ENCODE peak calls at places on chromosomes 13 and 19, in four cellular contexts. R is K562, E is A549, O is HepG2. P is an unnamed sample.

GRCh38 chr19:46082728-46083050 is 41.8 kb downstream of the IGFL3 start:
- DNase-seq in R (no peak), O (no peak), E (no peak), P (no peak)

GRCh38 chr13:98751397-98752110 is 918 bp downstream of the SLC15A1 start:
- DNase-seq in O (no peak), R (no peak), E (no peak), P (peak)

GRCh38 chr13:19782049-19782726 is 557 bp downstream of the PSPC1 start:
- DNase-seq in R (peak), O (no peak), E (peak), P (peak)

GRCh38 chr13:36548129-36548528 is 115.8 kb downstream of the CCNA1 start:
- DNase-seq in R (no peak), O (no peak), E (no peak), P (no peak)

GRCh38 chr13:73657821-73658540 is 476.2 kb downstream of the KLF12 start:
- DNase-seq in E (no peak), R (no peak), O (no peak), P (no peak)

GRCh38 chr19:45771331-45771933 is 2.4 kb upstream of the SIX5 start:
- DNase-seq in O (no peak), E (no peak), R (no peak), P (no peak)

GRCh38 chr19:11335449-11336146 is 3.9 kb downstream of the RAB3D start:
- DNase-seq in E (no peak), O (no peak), R (no peak), P (no peak)

GRCh38 chr19:58407658-58408151 is 744 bp upstream of the ZNF584 start:
- DNase-seq in O (peak), R (no peak), E (no peak), P (peak)

GRCh38 chr19:16066611-16067104 is 9.6 kb upstream of the TPM4 start:
- DNase-seq in O (peak), E (no peak), R (peak), P (peak)

GRCh38 chr19:42421591-42422031 is 5.6 kb downstream of the LIPE start:
- DNase-seq in R (no peak), E (no peak), O (no peak), P (no peak)

GRCh38 chr19:49064768-49065611 is at the start of gene NTF4:
- DNase-seq in O (peak), E (peak), R (peak), P (no peak)

GRCh38 chr19:43575955-43576451 is 402 bp downstream of the PINLYP start:
- DNase-seq in E (no peak), R (no peak), O (no peak), P (no peak)

GRCh38 chr19:49193822-49194394 is 36.3 kb downstream of the TRPM4 start:
- DNase-seq in R (no peak), O (no peak), E (no peak), P (no peak)

GRCh38 chr13:59570204-59570603 is 593.5 kb downstream of the DIAPH3 start:
- DNase-seq in O (no peak), R (no peak), E (no peak), P (no peak)

GRCh38 chr13:36766295-36766694 is 52.7 kb upstream of the RFXAP start:
- DNase-seq in E (no peak), R (no peak), O (peak), P (peak)

GRCh38 chr19:17475541-17476115 is 5.3 kb downstream of the SLC27A1 start:
- DNase-seq in E (no peak), O (peak), R (no peak), P (peak)

GRCh38 chr19:50431343-50432220 is 1.1 kb upstream of the MYBPC2 start:
- DNase-seq in E (peak), O (peak), R (peak), P (peak)

GRCh38 chr19:46697142-46697960 is 19.6 kb downstream of the PRKD2 start:
- DNase-seq in E (peak), R (peak), O (no peak), P (peak)

GRCh38 chr19:14118165-14119051 is 846 bp upstream of the PRKACA start:
- DNase-seq in E (no peak), O (peak), R (no peak), P (peak)

GRCh38 chr19:8505680-8506401 is 3.4 kb upstream of the PRAM1 start:
- DNase-seq in O (peak), E (peak), R (peak), P (peak)

GRCh38 chr19:29004796-29005195 is 208.2 kb downstream of the UQCRFS1 start:
- DNase-seq in E (no peak), O (no peak), R (no peak), P (no peak)

GRCh38 chr13:45325806-45326205 is 15.2 kb downstream of the TPT1 start:
- DNase-seq in R (no peak), E (no peak), O (peak), P (peak)

GRCh38 chr19:21902596-21902995 is 66.6 kb upstream of the ZNF43 start:
- DNase-seq in R (no peak), E (no peak), O (no peak), P (no peak)

GRCh38 chr13:72198042-72198441 is 331.0 kb upstream of the DACH1 start:
- DNase-seq in E (no peak), O (no peak), R (no peak), P (no peak)

GRCh38 chr19:42254850-42255765 is at the start of gene ERF:
- DNase-seq in O (peak), E (peak), R (peak), P (peak)

GRCh38 chr13:20134732-20135131 is 26.1 kb downstream of the GJA3 start:
- DNase-seq in E (no peak), O (no peak), R (no peak), P (no peak)

DNA sequence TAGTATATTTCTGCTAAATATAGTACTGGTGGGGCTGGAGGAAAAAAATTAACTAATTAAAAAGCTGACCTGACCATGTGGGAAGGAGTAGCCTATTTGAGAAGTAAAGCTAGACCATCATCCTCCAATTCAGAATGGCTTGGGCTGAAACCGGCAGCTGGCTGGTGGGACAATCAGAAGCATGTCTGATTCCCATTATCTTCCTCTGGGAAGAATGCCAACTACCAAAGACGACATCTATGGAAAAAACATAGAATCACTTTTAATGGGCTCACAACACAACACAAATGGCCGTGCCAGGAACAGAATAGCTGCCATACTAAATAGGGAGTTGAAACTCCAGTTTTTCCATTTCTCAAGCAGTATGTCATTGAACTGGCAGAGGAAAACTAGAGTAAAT is 120.4 kb upstream of the FREM2 start:
- DNase-seq in O (no peak), R (no peak), E (no peak), P (no peak)
- TF ChIP-seq MAZ in O (no peak), R (no peak), E (no peak), P (no peak)

GRCh38 chr13:79874396-79875360 is 393.7 kb downstream of the NDFIP2 start:
- DNase-seq in O (no peak), R (no peak), E (no peak), P (peak)
- TF ChIP-seq MAZ in O (no peak), R (no peak), E (no peak), P (no peak)

GRCh38 chr19:1904385-1905070 is 671 bp upstream of the ADAT3 start:
- DNase-seq in R (no peak), O (no peak), E (no peak), P (no peak)
- TF ChIP-seq MAZ in R (no peak), O (no peak), E (no peak), P (no peak)

GRCh38 chr19:23762884-23763711 is 4.4 kb upstream of the ZNF681 start:
- DNase-seq in O (no peak), R (peak), E (no peak), P (peak)
- TF ChIP-seq MAZ in O (no peak), R (no peak), E (no peak), P (no peak)

DNA sequence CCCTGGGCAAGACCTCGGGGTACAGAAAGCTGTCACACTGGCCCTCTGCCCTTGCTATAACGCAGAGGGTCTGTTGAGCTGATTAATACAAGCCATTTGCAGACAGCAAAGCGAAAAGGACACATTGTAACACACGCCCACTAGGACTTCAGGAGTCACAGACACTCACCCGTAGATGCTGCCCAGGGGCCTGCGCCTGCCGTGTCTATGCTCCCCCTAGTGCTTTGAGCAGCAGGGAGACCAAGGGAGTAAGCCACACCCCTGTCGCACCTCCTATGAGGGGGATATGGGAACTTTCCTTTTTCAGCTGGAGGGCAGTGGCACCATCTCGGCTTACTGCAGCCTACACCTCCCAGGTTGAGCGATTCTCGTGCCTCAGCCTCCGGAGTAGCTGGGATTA is 1930.2 kb downstream of the OLFM4 start:
- DNase-seq in R (no peak), O (no peak), E (no peak), P (no peak)
- TF ChIP-seq MAZ in R (no peak), O (no peak), E (no peak), P (no peak)

GRCh38 chr13:52399708-52400107 is 6.3 kb downstream of the THSD1 start:
- DNase-seq in E (no peak), O (peak), R (no peak), P (peak)
- TF ChIP-seq MAZ in E (no peak), O (no peak), R (no peak), P (no peak)

DNA sequence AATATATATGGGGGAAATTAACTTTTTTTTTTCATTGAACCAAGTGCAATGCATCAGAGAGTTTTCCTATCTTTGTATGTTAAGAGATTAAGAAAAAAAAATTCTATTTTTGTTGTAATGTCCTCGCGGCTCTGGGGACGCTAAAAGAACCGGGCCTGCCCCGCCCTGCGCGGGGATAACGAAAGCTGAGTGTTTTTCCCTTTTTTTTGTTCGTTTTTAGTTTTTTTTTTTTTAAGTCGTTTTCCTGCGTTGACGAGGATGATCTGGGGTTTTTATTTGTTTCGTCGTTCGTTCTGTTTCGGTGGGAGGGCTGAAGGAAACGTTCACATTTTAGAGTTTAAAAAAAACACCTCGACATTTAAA is 5.7 kb downstream of the LYL1 start:
- DNase-seq in E (no peak), O (no peak), R (no peak), P (no peak)
- TF ChIP-seq MAZ in E (no peak), O (no peak), R (no peak), P (no peak)

GRCh38 chr19:53183146-53183545 is 10.0 kb downstream of the ZNF665 start:
- DNase-seq in E (no peak), R (no peak), O (no peak), P (peak)

GRCh38 chr19:53177986-53178385 is 15.2 kb downstream of the ZNF665 start:
- DNase-seq in E (no peak), R (no peak), O (no peak), P (no peak)

GRCh38 chr19:53182202-53182601 is 11.0 kb downstream of the ZNF665 start:
- DNase-seq in E (no peak), O (no peak), R (no peak), P (peak)
- TF ChIP-seq MAZ in E (no peak), O (no peak), R (no peak), P (no peak)

GRCh38 chr19:2527716-2528115 is 51.8 kb downstream of the GADD45B start:
- DNase-seq in O (no peak), E (no peak), R (no peak), P (no peak)

GRCh38 chr19:2527171-2527570 is 51.2 kb downstream of the GADD45B start:
- DNase-seq in R (no peak), E (no peak), O (no peak), P (no peak)

GRCh38 chr19:2524840-2525723 is 49.2 kb downstream of the GADD45B start:
- DNase-seq in R (no peak), O (peak), E (peak), P (peak)

GRCh38 chr19:2529473-2529918 is 53.6 kb downstream of the GADD45B start:
- DNase-seq in O (peak), R (no peak), E (peak), P (peak)

GRCh38 chr19:2528543-2529173 is 52.7 kb downstream of the GADD45B start:
- DNase-seq in E (no peak), R (no peak), O (no peak), P (no peak)
- TF ChIP-seq MAZ in E (no peak), R (no peak), O (no peak), P (no peak)

GRCh38 chr19:4084547-4084877 is 17.8 kb upstream of the ZBTB7A start:
- DNase-seq in O (no peak), R (no peak), E (no peak), P (no peak)

GRCh38 chr19:4080473-4080872 is 13.8 kb upstream of the ZBTB7A start:
- DNase-seq in R (no peak), E (no peak), O (no peak), P (no peak)

GRCh38 chr19:4083677-4084546 is 17.2 kb upstream of the ZBTB7A start:
- DNase-seq in R (no peak), O (no peak), E (no peak), P (no peak)

GRCh38 chr19:4082172-4082571 is 15.5 kb upstream of the ZBTB7A start:
- DNase-seq in O (no peak), E (no peak), R (no peak), P (no peak)

DNA sequence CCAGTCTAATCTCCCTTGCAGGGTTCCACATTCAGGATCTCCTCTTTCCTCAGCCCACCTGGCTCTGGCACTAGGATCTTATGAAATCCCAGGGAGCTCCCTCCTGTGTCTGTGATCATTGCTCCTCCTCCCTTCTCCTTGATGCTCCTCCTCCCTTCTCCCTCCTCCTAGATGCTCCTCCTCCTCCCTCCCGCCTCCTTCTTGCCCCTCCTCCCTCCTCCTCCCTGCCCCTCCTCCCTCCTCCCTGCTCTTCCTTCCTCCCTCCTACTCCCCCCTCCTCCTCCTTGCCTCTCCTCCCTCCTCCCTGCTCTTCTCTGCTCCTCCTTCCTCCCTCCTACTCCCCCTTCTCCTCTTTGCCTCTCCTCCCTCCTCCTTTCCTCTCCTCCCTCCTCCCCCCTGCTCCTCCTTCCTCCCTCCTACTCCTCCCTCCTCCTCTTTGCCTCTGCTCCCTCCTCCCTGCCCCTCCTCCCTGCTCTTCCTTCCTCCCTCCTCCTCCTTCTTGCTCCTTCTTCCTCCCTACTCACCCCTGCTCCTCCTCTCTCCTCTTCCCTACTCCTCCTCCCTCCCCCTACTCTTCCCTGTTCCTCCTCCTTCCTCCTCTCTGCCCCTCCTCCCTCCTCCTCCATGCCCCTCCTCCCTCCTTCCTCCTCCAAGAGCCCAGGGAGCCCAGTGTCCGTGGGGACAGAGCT is 14.9 kb upstream of the ZBTB7A start:
- DNase-seq in R (peak), E (no peak), O (no peak), P (no peak)
- TF ChIP-seq MAZ in R (no peak), E (no peak), O (no peak), P (no peak)

P was measured in IMR-90.